ENCODE peak calls at places on chromosomes 6 and 20, in six cellular contexts. Z is lower lobe of right lung; F is HL-60; Q is CD8-positive, alpha-beta T cell; C is transverse colon; G is fibroblast of the aortic adventitia. T is an unnamed sample.

GRCh38 chr6:28597924-28598323 is 72.2 kb downstream of the GPX5 start:
- DNase-seq in Q (no peak), C (no peak), Z (no peak), F (no peak), G (no peak), T (no peak)

GRCh38 chr20:50303573-50304500 is 113.2 kb downstream of the CEBPB start:
- DNase-seq in Q (no peak), C (peak; percentile 81), F (no peak), Z (peak; percentile 75), G (peak; percentile 99), T (peak; percentile 86)

GRCh38 chr20:16147916-16148315 is 425.3 kb downstream of the KIF16B start:
- DNase-seq in G (no peak), C (no peak), Z (no peak), Q (no peak), F (no peak), T (no peak)

GRCh38 chr6:50819906-50820589 is 1.4 kb downstream of the TFAP2B start:
- DNase-seq in G (no peak), Q (no peak), F (no peak), C (no peak), Z (no peak), T (no peak)

GRCh38 chr6:5083307-5083583 is 1.9 kb upstream of the PPP1R3G start:
- DNase-seq in C (no peak), F (no peak), Q (no peak), G (no peak), Z (no peak), T (no peak)

GRCh38 chr6:45000833-45001232 is 327.3 kb upstream of the RUNX2 start:
- DNase-seq in C (no peak), G (no peak), Q (no peak), Z (no peak), F (no peak), T (no peak)

GRCh38 chr6:17226766-17227338 is 54.3 kb upstream of the RBM24 start:
- DNase-seq in Q (no peak), Z (no peak), G (no peak), C (no peak), F (no peak), T (no peak)

GRCh38 chr6:87968435-87969278 is 79.0 kb upstream of the SPACA1 start:
- DNase-seq in Q (no peak), G (peak; percentile 4), Z (peak; percentile 64), C (peak; percentile 36), F (no peak), T (no peak)

GRCh38 chr20:51695574-51696303 is 72.5 kb downstream of the ATP9A start:
- DNase-seq in Q (no peak), G (peak; percentile 66), Z (no peak), F (no peak), C (no peak), T (peak; percentile 81)

GRCh38 chr6:167553716-167554115 is 228.8 kb downstream of the TTLL2 start:
- DNase-seq in F (no peak), G (no peak), Z (no peak), C (no peak), Q (no peak), T (no peak)

GRCh38 chr6:105920071-105920470 is 166.1 kb upstream of the PRDM1 start:
- DNase-seq in Z (no peak), G (no peak), C (no peak), F (no peak), Q (no peak), T (no peak)

GRCh38 chr6:170106906-170107525 is 183.9 kb downstream of the DLL1 start:
- DNase-seq in F (no peak), G (no peak), C (no peak), Q (no peak), Z (no peak), T (no peak)

GRCh38 chr20:50915424-50915823 is 15.8 kb downstream of the ADNP start:
- DNase-seq in Q (no peak), C (no peak), Z (no peak), G (peak; percentile 54), F (no peak), T (no peak)

GRCh38 chr20:2599265-2600060 is 53.0 kb upstream of the NOP56 start:
- DNase-seq in Z (no peak), Q (no peak), G (no peak), C (peak; percentile 33), F (no peak), T (peak; percentile 16)

GRCh38 chr6:1678966-1679690 is 69.4 kb downstream of the FOXC1 start:
- DNase-seq in F (no peak), G (no peak), C (no peak), Z (no peak), Q (no peak), T (no peak)

GRCh38 chr6:54094837-54095236 is 16.4 kb upstream of the MLIP start:
- DNase-seq in F (no peak), C (no peak), Z (no peak), Q (no peak), G (no peak), T (no peak)

GRCh38 chr6:142226731-142227130 is 75.1 kb upstream of the ADGRG6 start:
- DNase-seq in C (no peak), G (no peak), Q (no peak), F (no peak), Z (no peak), T (no peak)

GRCh38 chr20:6746901-6747609 is 20.4 kb upstream of the BMP2 start:
- DNase-seq in Z (no peak), G (peak; percentile 36), C (no peak), F (no peak), Q (no peak), T (no peak)

GRCh38 chr6:156395276-156395675 is 381.9 kb upstream of the ARID1B start:
- DNase-seq in G (no peak), C (peak; percentile 77), Q (no peak), F (no peak), Z (no peak), T (no peak)

GRCh38 chr20:35887393-35888064 is 66.8 kb downstream of the SCAND1 start:
- DNase-seq in G (no peak), C (no peak), Q (no peak), F (peak; percentile 47), Z (no peak), T (no peak)

GRCh38 chr20:59204201-59204894 is 40.7 kb downstream of the ZNF831 start:
- DNase-seq in Q (no peak), F (no peak), C (no peak), G (no peak), Z (no peak), T (no peak)

GRCh38 chr20:59210186-59210585 is 46.6 kb downstream of the ZNF831 start:
- DNase-seq in C (no peak), G (no peak), Q (no peak), F (no peak), Z (no peak), T (no peak)

GRCh38 chr20:59207235-59207634 is 43.6 kb downstream of the ZNF831 start:
- DNase-seq in Z (no peak), C (no peak), F (no peak), Q (no peak), G (no peak), T (no peak)

GRCh38 chr20:59205044-59205443 is 41.4 kb downstream of the ZNF831 start:
- DNase-seq in C (no peak), F (no peak), Q (no peak), G (no peak), Z (no peak), T (no peak)

DNA sequence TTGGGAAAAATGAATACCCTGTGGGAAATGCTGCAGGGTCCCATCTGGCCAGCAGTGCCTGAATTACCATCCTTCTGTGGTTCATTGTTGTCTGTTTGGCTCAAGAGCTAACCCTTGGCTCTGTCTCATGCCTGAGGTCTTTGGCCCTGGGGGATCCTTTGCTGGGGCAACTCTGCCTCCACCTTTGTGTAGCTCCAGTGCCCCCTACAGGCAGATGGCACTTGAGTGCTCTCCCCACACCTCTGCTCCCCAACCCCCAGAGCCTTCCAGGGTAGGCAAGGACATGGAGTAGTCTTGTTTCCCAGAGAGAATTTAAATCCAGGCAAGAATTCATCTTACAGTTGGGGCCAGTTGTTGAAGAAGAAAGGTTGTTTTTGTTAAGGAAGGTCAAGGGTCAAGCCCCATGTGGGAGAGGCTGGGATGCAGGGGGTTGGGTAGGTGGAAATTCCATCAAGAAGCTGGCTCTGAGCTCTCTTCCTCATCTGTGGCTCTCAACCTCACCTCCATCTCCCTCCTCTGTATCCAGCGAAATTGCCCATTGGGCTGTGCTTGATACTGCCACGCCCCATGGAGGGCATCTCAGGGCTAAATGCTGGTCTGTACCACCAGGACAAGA is 44.2 kb downstream of the ZNF831 start:
- DNase-seq in G (no peak), F (peak; percentile 14), Q (peak; percentile 71), C (peak; percentile 81), Z (peak; percentile 75), T (no peak)
- TF ChIP-seq CTCF in G (peak; percentile 27), F (peak; percentile 54), Q (peak; percentile 93), C (peak; percentile 80), Z (peak; percentile 62), T (peak; percentile 38)

DNA sequence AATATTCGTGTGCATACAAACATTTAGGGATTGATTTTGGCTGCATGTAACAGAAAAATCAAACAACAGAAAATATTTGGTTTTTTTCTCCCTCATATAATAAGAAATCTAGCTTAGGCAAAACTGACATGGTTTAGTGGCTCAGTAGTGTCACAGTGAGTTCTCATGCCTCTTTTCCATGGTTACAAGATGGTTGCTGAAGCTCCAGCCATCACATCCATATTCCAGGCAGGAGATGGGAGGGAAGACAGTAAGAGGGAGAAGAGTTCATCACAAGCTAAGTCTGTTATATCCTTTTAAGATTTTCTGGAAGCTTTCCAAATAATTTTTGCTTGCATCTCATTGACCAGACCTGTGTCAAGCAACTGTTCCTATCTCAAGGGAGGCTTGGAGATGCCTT is 267.2 kb upstream of the RNF24 start:
- DNase-seq in Z (no peak), C (no peak), G (no peak), F (no peak), Q (no peak), T (no peak)
- TF ChIP-seq CTCF in Z (no peak), C (no peak), G (no peak), F (no peak), Q (no peak), T (no peak)

DNA sequence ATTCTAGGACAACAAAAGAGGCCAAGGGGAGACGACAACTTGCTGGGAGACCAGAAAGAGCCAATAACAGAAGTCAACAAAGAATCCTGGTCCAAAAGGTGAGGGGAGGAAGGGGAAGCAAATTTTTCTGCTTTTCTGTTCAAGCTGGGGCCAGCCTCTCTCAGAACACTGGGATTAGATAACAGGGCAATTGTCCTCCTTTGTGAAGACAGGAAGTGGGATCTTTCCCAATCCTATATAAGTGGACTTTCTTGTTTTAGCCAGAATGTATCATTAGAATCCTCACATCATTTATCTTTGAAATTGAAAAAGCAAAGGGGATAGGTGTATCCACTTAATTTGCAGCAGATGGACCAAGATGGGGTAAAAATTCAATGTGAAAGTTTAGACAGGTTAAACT is 101.2 kb upstream of the COL21A1 start:
- DNase-seq in C (no peak), G (no peak), Q (no peak), Z (no peak), F (no peak), T (no peak)
- TF ChIP-seq CTCF in C (no peak), G (no peak), Q (no peak), Z (no peak), F (no peak), T (no peak)

DNA sequence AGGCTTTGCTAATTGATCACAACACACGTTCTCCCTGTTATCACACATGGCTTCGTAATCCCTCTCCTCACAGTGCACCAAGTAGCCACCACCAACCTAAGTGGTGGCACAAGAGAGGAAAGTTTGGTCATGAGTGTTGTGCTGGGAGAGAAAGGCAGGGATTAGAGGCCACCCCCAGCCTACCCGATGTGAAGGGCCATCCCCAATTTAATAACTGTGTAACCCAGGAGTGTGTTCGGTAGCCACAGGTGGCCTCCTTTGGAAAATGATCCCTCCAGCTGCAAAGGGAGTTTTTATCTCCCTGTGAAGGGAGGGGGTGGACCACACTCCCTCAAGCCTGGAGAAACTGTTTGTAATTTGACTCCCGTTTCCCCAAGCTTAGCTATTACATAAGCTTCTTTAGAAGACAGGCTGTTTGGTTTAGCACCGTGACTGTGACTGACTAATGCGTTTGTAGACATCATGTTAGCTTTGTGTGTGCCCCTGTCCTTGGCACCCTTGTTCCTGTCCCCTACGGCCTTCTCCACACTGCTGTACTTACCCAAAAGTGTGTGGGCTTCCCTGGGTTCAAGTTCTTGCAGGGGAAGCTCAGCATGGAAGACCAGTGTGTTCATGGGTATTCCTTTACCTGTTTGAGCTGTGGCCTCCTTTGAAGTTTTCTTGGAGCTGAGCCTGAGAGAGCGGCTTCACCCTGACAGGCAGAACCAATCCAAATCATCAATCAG is 20.6 kb downstream of the PPP1R16B start:
- DNase-seq in Q (no peak), C (no peak), Z (no peak), F (no peak), G (peak; percentile 42), T (peak; percentile 19)
- TF ChIP-seq CTCF in Q (no peak), C (no peak), Z (no peak), F (no peak), G (no peak), T (no peak)

T was measured in HFF-Myc.